ENCODE peak calls at places on chromosome 11, in eight cellular contexts. L is neural crest cell; U is NCI-H1436; Y is stimulated activated CD4-positive, alpha-beta T cell treated with anti-CD3 and anti-CD28 coated beads, Interleukin-12 subunit alpha, Interleukin-12 subunit beta, amount 100 ng/mL, for 48 hours; W is endothelial cell; S is GM20000; G is Calu3; Z is cardiac muscle cell. V is an unnamed sample.

GRCh38 chr11:69000831-69001245 is 12.2 kb downstream of the MRGPRF start:
- DNase-seq in L (no peak), U (no peak), Y (no peak), W (no peak), S (no peak), G (peak; percentile 43), Z (peak; percentile 87), V (no peak)

GRCh38 chr11:3942956-3943497 is 87.6 kb downstream of the STIM1 start:
- DNase-seq in L (no peak), U (no peak), Y (no peak), W (no peak), S (no peak), G (no peak), Z (peak; percentile 68), V (no peak)

GRCh38 chr11:120811731-120812130 is 212.2 kb upstream of the TBCEL start:
- DNase-seq in L (no peak), U (no peak), Y (no peak), W (no peak), S (no peak), G (no peak), Z (no peak), V (no peak)

GRCh38 chr11:129386795-129387390 is 11.2 kb downstream of the BARX2 start:
- DNase-seq in L (no peak), U (no peak), Y (no peak), W (no peak), S (no peak), G (no peak), Z (peak; percentile 25), V (no peak)

GRCh38 chr11:19714093-19714386 is 1.4 kb downstream of the NAV2 start:
- DNase-seq in L (no peak), U (no peak), Y (no peak), W (no peak), S (no peak), G (no peak), Z (peak; percentile 5), V (no peak)

GRCh38 chr11:114068327-114068726 is 8.8 kb downstream of the ZBTB16 start:
- DNase-seq in L (no peak), U (no peak), Y (no peak), W (no peak), S (no peak), G (no peak), Z (no peak), V (no peak)

GRCh38 chr11:4699697-4700435 is 2.2 kb upstream of the OR51E2 start:
- DNase-seq in L (no peak), U (no peak), Y (no peak), W (no peak), S (peak; percentile 16), G (no peak), Z (no peak), V (no peak)

GRCh38 chr11:29029452-29029851 is 921.3 kb downstream of the METTL15 start:
- DNase-seq in L (no peak), U (no peak), Y (no peak), W (no peak), S (no peak), G (no peak), Z (no peak), V (no peak)

GRCh38 chr11:41963406-41963805 is 504.0 kb upstream of the LRRC4C start:
- DNase-seq in L (no peak), U (no peak), Y (no peak), W (no peak), S (no peak), G (no peak), Z (no peak), V (no peak)